ENCODE peak calls at places on chromosome 15, in seven cellular contexts. X, K, F, L, Y, S and N are unnamed samples.
A peak's percentile ranks its signal among the peaks of the same experiment; 100 is the strongest.

GRCh38 chr15:89383635-89384604 is 49.3 kb upstream of the POLG start:
- DNase-seq in Y (no peak), L (peak; percentile 38), K (peak; percentile 11), X (no peak), S (no peak), F (no peak), N (peak; percentile 44)

GRCh38 chr15:70653426-70653825 is 109.9 kb downstream of the UACA start:
- DNase-seq in K (no peak), L (no peak), F (no peak), X (no peak), Y (no peak), S (no peak), N (no peak)

GRCh38 chr15:57862761-57863160 is 156.2 kb downstream of the POLR2M start:
- DNase-seq in L (no peak), F (peak; percentile 59), X (no peak), S (no peak), K (no peak), Y (no peak), N (no peak)

GRCh38 chr15:82231842-82232241 is 30.7 kb downstream of the EFL1 start:
- DNase-seq in F (no peak), K (no peak), S (no peak), X (no peak), Y (peak; percentile 0), L (no peak), N (no peak)

GRCh38 chr15:25767356-25768151 is 95.6 kb downstream of the ATP10A start:
- DNase-seq in F (no peak), K (no peak), S (no peak), X (peak; percentile 37), L (no peak), Y (no peak), N (no peak)

GRCh38 chr15:90327313-90327712 is 24.8 kb upstream of the ZNF774 start:
- DNase-seq in K (no peak), X (no peak), S (no peak), Y (no peak), L (no peak), F (no peak), N (no peak)

GRCh38 chr15:72117448-72117697 is 577 bp downstream of the MYO9A start:
- DNase-seq in K (peak; percentile 69), F (peak; percentile 82), L (peak; percentile 90), Y (peak; percentile 84), S (peak; percentile 71), X (peak; percentile 87), N (peak; percentile 87)

GRCh38 chr15:84731774-84732173 is 15.8 kb upstream of the SEC11A start:
- DNase-seq in S (no peak), Y (no peak), X (no peak), K (peak; percentile 81), L (peak; percentile 22), F (no peak), N (no peak)

GRCh38 chr15:67198157-67198754 is 56.2 kb downstream of the AAGAB start:
- DNase-seq in F (no peak), K (no peak), L (no peak), S (no peak), X (no peak), Y (no peak), N (no peak)

GRCh38 chr15:45402955-45403892 is 24.9 kb upstream of the GATM start:
- DNase-seq in Y (peak; percentile 38), L (peak; percentile 65), X (peak; percentile 56), F (peak; percentile 53), K (peak; percentile 59), S (peak; percentile 17), N (no peak)

GRCh38 chr15:41820791-41821423 is 7.0 kb upstream of the JMJD7 start:
- DNase-seq in K (no peak), S (no peak), F (no peak), X (no peak), Y (no peak), L (no peak), N (no peak)

GRCh38 chr15:77819841-77820728 is 187.4 kb upstream of the LINGO1 start:
- DNase-seq in X (peak; percentile 80), S (no peak), K (no peak), L (peak; percentile 14), Y (peak; percentile 68), F (no peak), N (peak; percentile 77)

GRCh38 chr15:60235951-60236710 is 161.7 kb downstream of the ANXA2 start:
- DNase-seq in F (peak; percentile 61), K (no peak), L (no peak), Y (peak; percentile 87), S (no peak), X (no peak), N (peak; percentile 36)

GRCh38 chr15:49439678-49440375 is 16.8 kb downstream of the FGF7 start:
- DNase-seq in F (no peak), S (no peak), K (no peak), Y (no peak), X (no peak), L (no peak), N (no peak)

GRCh38 chr15:60373327-60373726 is 24.5 kb downstream of the ANXA2 start:
- DNase-seq in K (no peak), S (no peak), X (no peak), Y (no peak), F (no peak), L (peak; percentile 36), N (no peak)

GRCh38 chr15:86021281-86022264 is 58.1 kb upstream of the AGBL1 start:
- DNase-seq in F (no peak), Y (no peak), L (peak; percentile 7), X (no peak), K (no peak), S (no peak), N (no peak)

GRCh38 chr15:63986185-63986680 is 60.1 kb downstream of the DAPK2 start:
- DNase-seq in S (no peak), Y (no peak), K (no peak), F (no peak), X (no peak), L (no peak), N (no peak)

GRCh38 chr15:71218272-71218805 is 103.1 kb downstream of the THSD4 start:
- DNase-seq in X (no peak), L (peak; percentile 36), F (no peak), Y (no peak), K (peak; percentile 89), S (no peak), N (no peak)

GRCh38 chr15:29669823-29670222 is 152.4 kb downstream of the TJP1 start:
- DNase-seq in F (peak; percentile 72), K (peak; percentile 34), X (no peak), Y (no peak), L (peak; percentile 26), S (no peak), N (no peak)

GRCh38 chr15:81939604-81940440 is 106.0 kb downstream of the MEX3B start:
- DNase-seq in S (peak; percentile 30), L (peak; percentile 35), X (peak; percentile 53), Y (peak; percentile 62), F (peak; percentile 76), K (peak; percentile 81), N (no peak)

GRCh38 chr15:73572296-73572695 is 60.9 kb downstream of the NPTN start:
- DNase-seq in S (no peak), L (no peak), X (no peak), Y (no peak), K (no peak), F (no peak), N (no peak)

GRCh38 chr15:78340243-78341056 is at the start of gene CRABP1:
- DNase-seq in F (no peak), S (no peak), X (peak; percentile 84), Y (peak; percentile 52), K (no peak), L (no peak), N (peak; percentile 76)

GRCh38 chr15:40277472-40277871 is 5.4 kb downstream of the ANKRD63 start:
- DNase-seq in F (no peak), L (no peak), S (no peak), Y (no peak), K (no peak), X (no peak), N (no peak)

GRCh38 chr15:26082833-26083174 is 219.7 kb upstream of the ATP10A start:
- DNase-seq in Y (no peak), S (no peak), L (no peak), X (no peak), F (no peak), K (no peak), N (no peak)

GRCh38 chr15:96316953-96317629 is 13.4 kb upstream of the NR2F2 start:
- DNase-seq in Y (peak; percentile 15), K (no peak), S (no peak), X (no peak), L (no peak), F (no peak), N (no peak)
- H2BK5ac ChIP-seq in Y (no peak overlapping the region), K (no peak overlapping the region), S (no peak overlapping the region), X (no peak overlapping the region), L (peak overlapping the region; percentile 39), F (no peak overlapping the region), N (no peak overlapping the region)

GRCh38 chr15:100020614-100021013 is 287.4 kb upstream of the LYSMD4 start:
- DNase-seq in X (no peak), K (no peak), L (no peak), S (no peak), Y (no peak), F (no peak), N (no peak)

GRCh38 chr15:100022426-100022825 is 289.2 kb upstream of the LYSMD4 start:
- DNase-seq in L (no peak), Y (no peak), F (no peak), X (no peak), K (no peak), S (no peak), N (no peak)

GRCh38 chr15:100021653-100022052 is 288.4 kb upstream of the LYSMD4 start:
- DNase-seq in S (no peak), L (no peak), F (no peak), K (no peak), Y (no peak), X (no peak), N (no peak)

GRCh38 chr15:100019601-100020000 is 286.4 kb upstream of the LYSMD4 start:
- DNase-seq in F (no peak), X (no peak), L (no peak), K (no peak), Y (no peak), S (no peak), N (no peak)

GRCh38 chr15:100020181-100020580 is 286.9 kb upstream of the LYSMD4 start:
- DNase-seq in F (peak; percentile 24), K (no peak), L (no peak), X (peak; percentile 56), S (no peak), Y (peak; percentile 94), N (peak; percentile 71)
- H2BK5ac ChIP-seq in F (no peak overlapping the region), K (no peak overlapping the region), L (no peak overlapping the region), X (peak overlapping the region; percentile 41), S (no peak overlapping the region), Y (no peak overlapping the region), N (no peak overlapping the region)

GRCh38 chr15:37135225-37135624 is 34.9 kb upstream of the MEIS2 start:
- DNase-seq in X (no peak), L (peak; percentile 22), S (no peak), F (no peak), K (no peak), Y (peak; percentile 59), N (peak; percentile 31)
- H2BK5ac ChIP-seq in X (no peak overlapping the region), L (no peak overlapping the region), S (no peak overlapping the region), F (no peak overlapping the region), K (no peak overlapping the region), Y (no peak overlapping the region), N (no peak overlapping the region)

DNA sequence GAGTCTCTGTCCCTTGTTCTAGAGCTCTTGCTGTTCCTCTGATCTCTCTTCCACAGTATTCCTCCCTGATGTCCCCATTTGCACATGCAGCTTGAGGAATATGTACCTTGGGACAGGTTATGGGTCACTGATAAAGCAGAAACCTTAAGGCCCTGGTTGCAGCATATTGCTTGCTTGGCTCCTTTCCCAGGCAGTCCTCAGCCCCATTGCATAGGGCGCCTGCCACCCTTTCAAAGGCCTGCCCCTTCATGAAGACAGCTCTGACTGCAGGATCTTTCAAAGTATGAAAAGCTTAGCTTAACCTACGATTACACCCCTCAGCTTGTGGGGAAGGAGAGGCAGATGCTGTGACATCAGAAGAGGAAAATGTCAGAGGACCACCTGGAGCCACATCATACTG is 51.7 kb downstream of the WDR76 start:
- DNase-seq in Y (no peak), L (no peak), F (no peak), K (no peak), X (no peak), S (no peak), N (no peak)
- H2BK5ac ChIP-seq in Y (no peak overlapping the region), L (no peak overlapping the region), F (no peak overlapping the region), K (no peak overlapping the region), X (no peak overlapping the region), S (no peak overlapping the region), N (no peak overlapping the region)